ENCODE peak calls at places on chromosomes 16 and 17, in five cellular contexts. S is MM.1S, B is A172, V is esophagus squamous epithelium, H is T follicular helper cell. E is an unnamed sample.

GRCh38 chr16:6929868-6930267 is 402.8 kb upstream of the RBFOX1 start:
- DNase-seq in S (no peak), B (no peak), V (no peak), H (no peak), E (no peak)

GRCh38 chr17:78219396-78220150 is 5.5 kb downstream of the BIRC5 start:
- DNase-seq in S (no peak), B (no peak), V (no peak), H (no peak), E (no peak)

GRCh38 chr17:47993031-47993546 is 22.2 kb downstream of the CDK5RAP3 start:
- DNase-seq in S (no peak), B (no peak), V (no peak), H (no peak), E (no peak)

GRCh38 chr16:11345040-11345862 is at the start of gene RMI2:
- DNase-seq in S (peak), B (peak), V (peak), H (peak), E (peak)

GRCh38 chr16:68992521-68992920 is 112.9 kb upstream of the HAS3 start:
- DNase-seq in S (no peak), B (peak), V (no peak), H (no peak), E (no peak)

GRCh38 chr16:66502020-66502913 is 47.7 kb downstream of the TK2 start:
- DNase-seq in S (no peak), B (no peak), V (no peak), H (no peak), E (no peak)

GRCh38 chr17:61583242-61583641 is 7.8 kb downstream of the NACA2 start:
- DNase-seq in S (peak), B (peak), V (no peak), H (no peak), E (no peak)

GRCh38 chr16:54176376-54176901 is 110.1 kb downstream of the IRX3 start:
- DNase-seq in S (no peak), B (no peak), V (no peak), H (no peak), E (no peak)

GRCh38 chr16:52709286-52709685 is 162.3 kb upstream of the TOX3 start:
- DNase-seq in S (no peak), B (no peak), V (no peak), H (no peak), E (no peak)

GRCh38 chr17:27247071-27247957 is 46.6 kb upstream of the WSB1 start:
- DNase-seq in S (no peak), B (no peak), V (no peak), H (no peak), E (no peak)

GRCh38 chr17:37507108-37507507 is 17.4 kb downstream of the DUSP14 start:
- DNase-seq in S (no peak), B (no peak), V (no peak), H (no peak), E (no peak)

GRCh38 chr17:57434361-57434760 is 178.0 kb downstream of the MSI2 start:
- DNase-seq in S (no peak), B (no peak), V (no peak), H (no peak), E (no peak)

GRCh38 chr17:27345141-27345904 is 51.4 kb downstream of the WSB1 start:
- DNase-seq in S (no peak), B (no peak), V (no peak), H (no peak), E (no peak)

GRCh38 chr17:75091855-75092327 is 4.1 kb downstream of the SLC16A5 start:
- DNase-seq in S (no peak), B (no peak), V (no peak), H (no peak), E (no peak)

GRCh38 chr17:60077672-60078519 is 825 bp downstream of the HEATR6 start:
- DNase-seq in S (no peak), B (no peak), V (no peak), H (peak), E (no peak)

GRCh38 chr17:35577826-35578194 is 561 bp downstream of the PEX12 start:
- DNase-seq in S (no peak), B (no peak), V (no peak), H (no peak), E (no peak)

GRCh38 chr16:57889960-57890751 is 80.8 kb downstream of the CNGB1 start:
- DNase-seq in S (no peak), B (no peak), V (no peak), H (no peak), E (no peak)

GRCh38 chr17:80704381-80704819 is 159.8 kb downstream of the RPTOR start:
- DNase-seq in S (no peak), B (no peak), V (no peak), H (no peak), E (no peak)

GRCh38 chr17:35931794-35932419 is 1.3 kb upstream of the RDM1 start:
- DNase-seq in S (no peak), B (peak), V (no peak), H (no peak), E (no peak)

GRCh38 chr16:56203052-56203451 is 11.8 kb downstream of the GNAO1 start:
- DNase-seq in S (peak), B (peak), V (no peak), H (peak), E (peak)

E was measured in T-helper 1 cell.